ENCODE peak calls at places on chromosomes 13 and 19, in eight cellular contexts. C is Panc1; I is stimulated activated CD4-positive, alpha-beta T cell treated with anti-CD3 and anti-CD28 coated beads, Interleukin-12 subunit alpha, Interleukin-12 subunit beta, amount 100 ng/mL, for 4 hours; P is nephron progenitor cell; E is amniotic epithelial cell; K is stimulated activated CD8-positive, alpha-beta memory T cell treated with anti-CD3 and anti-CD28 coated beads, Interleukin-7, amount 100 ng/mL, for 48 hours; V is NCI-H1694; O is adipocyte. G is an unnamed sample.

GRCh38 chr19:32018014-32018413 is 327.4 kb upstream of the ZNF507 start:
- DNase-seq in C (no peak), I (no peak), P (no peak), E (no peak), K (no peak), V (no peak), O (no peak), G (no peak)

GRCh38 chr19:18289471-18290066 is 8.1 kb upstream of the JUND start:
- DNase-seq in C (no peak), I (no peak), P (no peak), E (no peak), K (no peak), V (no peak), O (no peak), G (no peak)

GRCh38 chr19:13064092-13064489 is 38.6 kb downstream of the LYL1 start:
- DNase-seq in C (no peak), I (no peak), P (no peak), E (no peak), K (no peak), V (no peak), O (no peak), G (no peak)

GRCh38 chr13:43116242-43116641 is 92.9 kb downstream of the DNAJC15 start:
- DNase-seq in C (no peak), I (no peak), P (no peak), E (no peak), K (no peak), V (no peak), O (no peak), G (no peak)

GRCh38 chr13:111469916-111470506 is 149.6 kb downstream of the TEX29 start:
- DNase-seq in C (no peak), I (no peak), P (no peak), E (no peak), K (no peak), V (no peak), O (no peak), G (no peak)

GRCh38 chr13:101453784-101454201 is 1.3 kb downstream of the ITGBL1 start:
- DNase-seq in C (no peak), I (no peak), P (no peak), E (no peak), K (no peak), V (no peak), O (peak), G (peak)

GRCh38 chr13:52405767-52406494 is at the start of gene THSD1:
- DNase-seq in C (no peak), I (peak), P (peak), E (no peak), K (peak), V (no peak), O (peak), G (peak)

GRCh38 chr19:10085641-10086031 is 481 bp upstream of the SHFL start:
- DNase-seq in C (no peak), I (no peak), P (no peak), E (no peak), K (no peak), V (no peak), O (no peak), G (no peak)

GRCh38 chr13:107669356-107669755 is 546.0 kb downstream of the LIG4 start:
- DNase-seq in C (no peak), I (no peak), P (no peak), E (no peak), K (no peak), V (peak), O (no peak), G (no peak)

GRCh38 chr13:45941261-45941660 is 89.7 kb upstream of the SIAH3 start:
- DNase-seq in C (no peak), I (no peak), P (no peak), E (no peak), K (no peak), V (no peak), O (no peak), G (no peak)

G was measured in posterior cingulate gyrus.